ENCODE peak calls at places on chromosomes 3 and 15, in nine cellular contexts. B is neuronal stem cell; Y is activated T-cell treated with anti-CD3 and anti-CD28 coated beads, Interleukin-2, amount 50 U/mL, for 48 hours; V is activated CD4-positive, alpha-beta T cell treated with anti-CD3 and anti-CD28 coated beads for 4 hours; S is HCEC 1CT; N is epithelial cell of esophagus; O is IMR-90; G is tibial nerve; Z is RPMI8226. X is an unnamed sample.

GRCh38 chr15:34336947-34337556 is 529 bp downstream of the SLC12A6 start:
- DNase-seq in B (no peak), N (no peak), G (no peak), Z (peak), Y (no peak), V (peak), S (no peak), O (no peak), X (no peak)

GRCh38 chr3:38649500-38650247 is at the start of gene SCN5A:
- DNase-seq in S (no peak), Z (peak), N (peak), O (no peak), V (peak), G (no peak), B (no peak), Y (peak), X (peak)

GRCh38 chr3:190825389-190826016 is 37.0 kb downstream of the GMNC start:
- DNase-seq in B (no peak), O (no peak), V (no peak), G (no peak), Z (no peak), N (peak), S (peak), Y (no peak), X (no peak)

GRCh38 chr3:69321301-69321986 is 64.4 kb downstream of the FRMD4B start:
- DNase-seq in G (no peak), B (no peak), S (no peak), O (no peak), V (no peak), N (no peak), Z (peak), Y (no peak), X (no peak)

GRCh38 chr3:73772076-73772475 is 147.3 kb upstream of the PDZRN3 start:
- DNase-seq in Y (no peak), O (no peak), S (no peak), B (no peak), G (no peak), V (no peak), N (no peak), Z (no peak), X (no peak)

GRCh38 chr15:63971427-63971805 is 74.9 kb downstream of the DAPK2 start:
- DNase-seq in Y (peak), O (no peak), S (no peak), G (no peak), V (peak), Z (no peak), N (no peak), B (no peak), X (no peak)

GRCh38 chr15:65286069-65286703 is 497 bp downstream of the PARP16 start:
- DNase-seq in Z (peak), S (peak), Y (peak), N (peak), G (no peak), V (no peak), O (no peak), B (peak), X (peak)

GRCh38 chr3:36907911-36908646 is 36.8 kb downstream of the TRANK1 start:
- DNase-seq in B (no peak), S (peak), O (peak), V (peak), N (peak), G (peak), Z (peak), Y (peak), X (peak)

GRCh38 chr3:41716391-41716910 is 245.5 kb downstream of the ULK4 start:
- DNase-seq in N (peak), G (no peak), Y (no peak), S (peak), O (peak), B (no peak), Z (no peak), V (no peak), X (no peak)

GRCh38 chr3:100087203-100087602 is 27.1 kb downstream of the FILIP1L start:
- DNase-seq in Y (no peak), Z (no peak), S (peak), O (peak), N (no peak), B (no peak), G (no peak), V (no peak), X (no peak)

GRCh38 chr15:39361497-39361896 is 219.4 kb upstream of the THBS1 start:
- DNase-seq in Y (no peak), B (no peak), N (no peak), O (no peak), G (no peak), Z (no peak), V (no peak), S (no peak), X (no peak)

GRCh38 chr3:139120336-139120971 is 75.8 kb upstream of the PRR23C start:
- DNase-seq in S (peak), O (peak), G (peak), N (no peak), Y (no peak), Z (no peak), B (no peak), V (no peak), X (peak)

GRCh38 chr15:101429191-101429590 is 60.3 kb downstream of the PCSK6 start:
- DNase-seq in V (no peak), O (no peak), Y (no peak), B (no peak), N (no peak), G (no peak), Z (no peak), S (no peak), X (no peak)

GRCh38 chr3:194673761-194674160 is 1.8 kb upstream of the LSG1 start:
- DNase-seq in V (no peak), N (no peak), Y (peak), O (no peak), G (no peak), Z (no peak), B (no peak), S (no peak), X (no peak)

GRCh38 chr3:178295257-178295912 is 240.9 kb upstream of the KCNMB2 start:
- DNase-seq in S (peak), B (no peak), O (peak), N (no peak), G (peak), Y (no peak), Z (no peak), V (no peak), X (peak)

GRCh38 chr15:63094495-63094931 is 27.1 kb upstream of the LACTB start:
- DNase-seq in V (no peak), S (peak), O (peak), B (no peak), Y (no peak), Z (no peak), G (no peak), N (no peak), X (peak)

GRCh38 chr3:186002884-186003472 is 65.2 kb upstream of the TRA2B start:
- DNase-seq in O (peak), Y (no peak), S (peak), V (no peak), Z (peak), G (no peak), B (no peak), N (peak), X (no peak)

GRCh38 chr15:89112341-89112971 is 24.2 kb downstream of the ABHD2 start:
- DNase-seq in G (no peak), Y (no peak), B (no peak), Z (peak), V (no peak), O (peak), S (peak), N (no peak), X (no peak)

GRCh38 chr15:59170295-59170881 is 36.3 kb upstream of the LDHAL6B start:
- DNase-seq in N (peak), Z (peak), S (no peak), V (no peak), G (peak), O (no peak), B (no peak), Y (no peak), X (peak)

GRCh38 chr3:53027254-53027844 is 18.5 kb downstream of the SFMBT1 start:
- DNase-seq in O (no peak), V (no peak), S (no peak), Y (no peak), B (no peak), N (no peak), G (no peak), Z (no peak), X (no peak)

GRCh38 chr3:58293516-58293915 is 12.5 kb upstream of the RPP14 start:
- DNase-seq in B (no peak), V (no peak), O (no peak), N (no peak), Y (no peak), S (no peak), G (no peak), Z (no peak), X (no peak)

GRCh38 chr3:33629219-33629618 is 88.8 kb downstream of the CLASP2 start:
- DNase-seq in G (no peak), N (no peak), S (no peak), B (no peak), V (no peak), Z (no peak), Y (no peak), O (peak), X (no peak)

GRCh38 chr15:41926184-41927056 is 32.6 kb upstream of the SPTBN5 start:
- DNase-seq in Y (no peak), S (no peak), N (peak), O (no peak), B (no peak), G (no peak), V (no peak), Z (no peak), X (no peak)

GRCh38 chr15:42137461-42138261 is 18.8 kb downstream of the PLA2G4F start:
- DNase-seq in Y (peak), B (peak), O (peak), S (peak), N (peak), Z (peak), G (peak), V (no peak), X (peak)

X was measured in AG08396.